ENCODE peak calls at places on chromosomes 16 and 17, in six cellular contexts. One of them, this sample, is unnamed.

GRCh38 chr16:52389045-52389444 is 157.9 kb downstream of the TOX3 start:
- DNase-seq in GM12865: no peak
- DNase-seq in natural killer cell: no peak
- DNase-seq in bronchial epithelial cell: no peak
- DNase-seq in fibroblast of mammary gland: no peak
- DNase-seq in left lung: no peak
- DNase-seq in this sample: no peak

GRCh38 chr17:56395787-56396186 is 197.7 kb upstream of the NOG start:
- DNase-seq in GM12865: no peak
- DNase-seq in natural killer cell: no peak
- DNase-seq in bronchial epithelial cell: no peak
- DNase-seq in fibroblast of mammary gland: peak
- DNase-seq in left lung: no peak
- DNase-seq in this sample: no peak

GRCh38 chr16:13935408-13935807 is 15.5 kb downstream of the ERCC4 start:
- DNase-seq in GM12865: no peak
- DNase-seq in natural killer cell: no peak
- DNase-seq in bronchial epithelial cell: no peak
- DNase-seq in fibroblast of mammary gland: no peak
- DNase-seq in left lung: no peak
- DNase-seq in this sample: no peak

GRCh38 chr17:44916059-44916780 is 920 bp upstream of the GFAP start:
- DNase-seq in GM12865: no peak
- DNase-seq in natural killer cell: no peak
- DNase-seq in bronchial epithelial cell: peak
- DNase-seq in fibroblast of mammary gland: no peak
- DNase-seq in left lung: peak
- DNase-seq in this sample: no peak

GRCh38 chr16:88477631-88478030 is 24.6 kb downstream of the ZFPM1 start:
- DNase-seq in GM12865: no peak
- DNase-seq in natural killer cell: no peak
- DNase-seq in bronchial epithelial cell: no peak
- DNase-seq in fibroblast of mammary gland: no peak
- DNase-seq in left lung: no peak
- DNase-seq in this sample: no peak

GRCh38 chr16:16083421-16084156 is 134.2 kb downstream of the ABCC1 start:
- DNase-seq in GM12865: peak
- DNase-seq in natural killer cell: no peak
- DNase-seq in bronchial epithelial cell: peak
- DNase-seq in fibroblast of mammary gland: peak
- DNase-seq in left lung: no peak
- DNase-seq in this sample: no peak

GRCh38 chr16:57966133-57966805 is 4.7 kb downstream of the CNGB1 start:
- DNase-seq in GM12865: no peak
- DNase-seq in natural killer cell: no peak
- DNase-seq in bronchial epithelial cell: peak
- DNase-seq in fibroblast of mammary gland: peak
- DNase-seq in left lung: no peak
- DNase-seq in this sample: no peak

GRCh38 chr16:57021693-57022092 is 32.3 kb downstream of the NLRC5 start:
- DNase-seq in GM12865: no peak
- DNase-seq in natural killer cell: no peak
- DNase-seq in bronchial epithelial cell: no peak
- DNase-seq in fibroblast of mammary gland: no peak
- DNase-seq in left lung: no peak
- DNase-seq in this sample: no peak

GRCh38 chr17:35001549-35001948 is 21.2 kb downstream of the LIG3 start:
- DNase-seq in GM12865: no peak
- DNase-seq in natural killer cell: no peak
- DNase-seq in bronchial epithelial cell: no peak
- DNase-seq in fibroblast of mammary gland: peak
- DNase-seq in left lung: no peak
- DNase-seq in this sample: no peak

GRCh38 chr16:324451-325334 is 27.8 kb downstream of the AXIN1 start:
- DNase-seq in GM12865: peak
- DNase-seq in natural killer cell: peak
- DNase-seq in bronchial epithelial cell: no peak
- DNase-seq in fibroblast of mammary gland: no peak
- DNase-seq in left lung: no peak
- DNase-seq in this sample: no peak

GRCh38 chr16:85656351-85657266 is 32.1 kb downstream of the GINS2 start:
- DNase-seq in GM12865: no peak
- DNase-seq in natural killer cell: no peak
- DNase-seq in bronchial epithelial cell: no peak
- DNase-seq in fibroblast of mammary gland: no peak
- DNase-seq in left lung: peak
- DNase-seq in this sample: no peak

GRCh38 chr16:4664538-4665418 is 28.6 kb upstream of the NUDT16L1 start:
- DNase-seq in GM12865: peak
- DNase-seq in natural killer cell: peak
- DNase-seq in bronchial epithelial cell: peak
- DNase-seq in fibroblast of mammary gland: peak
- DNase-seq in left lung: no peak
- DNase-seq in this sample: no peak

GRCh38 chr17:42458497-42459255 is at the start of gene ATP6V0A1:
- DNase-seq in GM12865: peak
- DNase-seq in natural killer cell: peak
- DNase-seq in bronchial epithelial cell: peak
- DNase-seq in fibroblast of mammary gland: peak
- DNase-seq in left lung: peak
- DNase-seq in this sample: peak

GRCh38 chr16:27239026-27239425 is 29.5 kb downstream of the NSMCE1 start:
- DNase-seq in GM12865: no peak
- DNase-seq in natural killer cell: no peak
- DNase-seq in bronchial epithelial cell: no peak
- DNase-seq in fibroblast of mammary gland: no peak
- DNase-seq in left lung: no peak
- DNase-seq in this sample: no peak

GRCh38 chr16:54208262-54208661 is 78.3 kb downstream of the IRX3 start:
- DNase-seq in GM12865: no peak
- DNase-seq in natural killer cell: no peak
- DNase-seq in bronchial epithelial cell: no peak
- DNase-seq in fibroblast of mammary gland: peak
- DNase-seq in left lung: no peak
- DNase-seq in this sample: no peak

GRCh38 chr16:15897834-15898254 is 9.4 kb upstream of the CEP20 start:
- DNase-seq in GM12865: peak
- DNase-seq in natural killer cell: no peak
- DNase-seq in bronchial epithelial cell: peak
- DNase-seq in fibroblast of mammary gland: peak
- DNase-seq in left lung: no peak
- DNase-seq in this sample: no peak

GRCh38 chr17:3447625-3448024 is 14.0 kb upstream of the OR1E2 start:
- DNase-seq in GM12865: peak
- DNase-seq in natural killer cell: no peak
- DNase-seq in bronchial epithelial cell: peak
- DNase-seq in fibroblast of mammary gland: peak
- DNase-seq in left lung: no peak
- DNase-seq in this sample: no peak
- TF ChIP-seq CTCF in GM12865: peak
- TF ChIP-seq CTCF in natural killer cell: no peak
- TF ChIP-seq CTCF in bronchial epithelial cell: no peak
- TF ChIP-seq CTCF in fibroblast of mammary gland: no peak
- TF ChIP-seq CTCF in left lung: no peak
- TF ChIP-seq CTCF in this sample: no peak

DNA sequence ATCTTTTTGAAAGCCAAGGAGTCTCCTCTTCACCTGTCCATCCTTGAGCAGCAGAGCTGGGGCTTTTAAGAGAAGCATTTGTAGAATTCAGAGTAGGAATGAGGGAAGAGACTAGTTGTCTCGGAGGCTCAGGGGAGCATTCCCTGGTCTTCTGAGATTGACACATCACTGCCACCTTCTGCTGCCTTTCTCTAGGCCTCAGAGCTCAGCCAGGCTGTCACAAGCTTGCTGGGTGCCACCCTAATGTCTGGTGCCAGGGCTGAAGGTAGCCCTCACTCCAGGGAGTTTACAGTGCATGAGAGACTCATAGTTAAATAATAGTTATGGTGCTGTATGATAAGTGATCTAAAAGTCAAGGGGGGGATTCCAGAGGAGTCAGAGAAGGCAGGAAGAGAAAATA is 39.7 kb downstream of the B9D1 start:
- DNase-seq in GM12865: no peak
- DNase-seq in natural killer cell: no peak
- DNase-seq in bronchial epithelial cell: no peak
- DNase-seq in fibroblast of mammary gland: no peak
- DNase-seq in left lung: no peak
- DNase-seq in this sample: no peak
- TF ChIP-seq CTCF in GM12865: no peak
- TF ChIP-seq CTCF in natural killer cell: no peak
- TF ChIP-seq CTCF in bronchial epithelial cell: no peak
- TF ChIP-seq CTCF in fibroblast of mammary gland: no peak
- TF ChIP-seq CTCF in left lung: no peak
- TF ChIP-seq CTCF in this sample: no peak

DNA sequence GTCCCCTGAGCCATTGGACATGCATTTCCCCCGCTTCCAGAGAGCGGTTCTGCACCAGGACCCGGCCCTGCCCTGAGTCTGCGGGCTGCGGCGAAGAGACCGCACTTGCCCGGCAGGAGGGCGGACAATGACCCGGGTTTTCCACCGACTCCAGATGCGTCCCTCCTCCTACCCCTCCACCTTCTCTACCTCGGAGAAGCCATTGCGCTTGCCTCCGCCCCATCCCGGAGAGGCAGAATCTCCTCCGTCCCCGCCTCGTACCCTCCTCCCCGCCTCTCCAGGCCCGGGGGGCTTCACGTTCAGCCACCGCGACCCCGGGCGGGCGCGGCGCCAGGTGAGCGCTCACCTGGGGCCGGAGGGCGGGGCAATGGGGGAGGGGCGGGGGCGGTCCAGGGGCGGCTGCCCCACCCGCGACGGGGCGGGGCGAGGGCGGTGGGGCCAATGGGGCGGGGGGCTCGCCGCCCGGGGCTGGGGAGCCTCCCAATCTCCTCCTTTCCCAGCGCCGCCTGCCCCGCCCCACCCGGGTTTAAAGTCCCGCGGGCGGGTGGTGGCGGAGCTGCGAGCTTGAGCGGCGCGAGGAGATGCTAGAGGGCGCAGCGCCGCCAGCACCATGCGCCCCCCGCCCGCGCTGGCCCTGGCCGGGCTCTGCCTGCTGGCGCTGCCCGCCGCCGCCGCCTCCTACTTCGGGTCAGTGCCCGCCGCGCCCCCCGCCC is at the start of gene WNT9B:
- DNase-seq in GM12865: no peak
- DNase-seq in natural killer cell: no peak
- DNase-seq in bronchial epithelial cell: no peak
- DNase-seq in fibroblast of mammary gland: no peak
- DNase-seq in left lung: peak
- DNase-seq in this sample: peak
- TF ChIP-seq CTCF in GM12865: no peak
- TF ChIP-seq CTCF in natural killer cell: no peak
- TF ChIP-seq CTCF in bronchial epithelial cell: peak
- TF ChIP-seq CTCF in fibroblast of mammary gland: no peak
- TF ChIP-seq CTCF in left lung: no peak
- TF ChIP-seq CTCF in this sample: no peak

DNA sequence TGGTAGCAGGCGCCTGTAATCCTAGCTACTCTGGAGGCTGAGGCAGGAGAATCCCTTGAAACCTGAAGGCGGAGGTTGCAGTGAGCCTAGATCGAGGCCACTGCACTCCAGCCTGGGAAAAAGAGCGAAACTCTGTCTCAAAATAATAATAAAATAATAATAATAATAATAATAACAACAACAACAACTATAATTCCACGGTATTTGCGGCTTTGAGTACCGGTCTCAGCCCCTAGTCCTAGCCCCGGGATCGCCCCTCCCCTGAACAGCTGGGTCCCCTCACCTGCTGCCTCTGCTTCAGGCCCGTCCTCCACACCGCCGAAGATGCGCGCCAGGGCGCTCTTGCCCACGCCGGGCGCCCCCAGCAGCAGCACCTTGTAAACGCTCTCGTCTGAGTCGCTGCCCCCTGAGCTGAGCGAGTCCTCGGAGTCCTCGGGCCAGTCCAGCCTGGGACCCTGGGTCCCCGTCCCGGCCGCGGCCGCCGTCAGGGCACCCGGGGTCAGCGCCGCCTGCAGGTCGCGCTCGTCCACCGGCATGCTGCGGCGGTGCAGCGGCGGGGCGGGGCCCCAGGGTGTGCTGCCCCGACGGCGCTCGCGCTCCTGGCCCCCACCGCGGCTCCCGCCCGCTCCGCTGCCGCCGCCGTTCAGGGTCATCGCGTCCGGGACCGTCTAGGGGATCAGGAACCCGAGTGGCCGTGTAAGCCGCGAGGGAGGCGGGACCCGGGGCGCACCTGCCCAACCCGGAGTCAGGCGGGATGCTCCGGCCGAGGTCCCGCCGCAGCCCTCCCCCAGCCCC is 611 bp downstream of the RRAD start:
- DNase-seq in GM12865: peak
- DNase-seq in natural killer cell: peak
- DNase-seq in bronchial epithelial cell: no peak
- DNase-seq in fibroblast of mammary gland: no peak
- DNase-seq in left lung: peak
- DNase-seq in this sample: no peak
- TF ChIP-seq CTCF in GM12865: peak
- TF ChIP-seq CTCF in natural killer cell: peak
- TF ChIP-seq CTCF in bronchial epithelial cell: peak
- TF ChIP-seq CTCF in fibroblast of mammary gland: no peak
- TF ChIP-seq CTCF in left lung: peak
- TF ChIP-seq CTCF in this sample: no peak

GRCh38 chr17:67785122-67785477 is 40.2 kb upstream of the BPTF start:
- DNase-seq in GM12865: no peak
- DNase-seq in natural killer cell: no peak
- DNase-seq in bronchial epithelial cell: no peak
- DNase-seq in fibroblast of mammary gland: no peak
- DNase-seq in left lung: no peak
- DNase-seq in this sample: no peak

GRCh38 chr17:67784364-67785121 is 40.8 kb upstream of the BPTF start:
- DNase-seq in GM12865: peak
- DNase-seq in natural killer cell: no peak
- DNase-seq in bronchial epithelial cell: no peak
- DNase-seq in fibroblast of mammary gland: no peak
- DNase-seq in left lung: no peak
- DNase-seq in this sample: no peak

GRCh38 chr17:67779098-67779672 is 46.1 kb upstream of the BPTF start:
- DNase-seq in GM12865: peak
- DNase-seq in natural killer cell: no peak
- DNase-seq in bronchial epithelial cell: peak
- DNase-seq in fibroblast of mammary gland: peak
- DNase-seq in left lung: no peak
- DNase-seq in this sample: no peak
- TF ChIP-seq CTCF in GM12865: peak
- TF ChIP-seq CTCF in natural killer cell: peak
- TF ChIP-seq CTCF in bronchial epithelial cell: peak
- TF ChIP-seq CTCF in fibroblast of mammary gland: peak
- TF ChIP-seq CTCF in left lung: peak
- TF ChIP-seq CTCF in this sample: peak

This sample was measured in mesothelial cell of epicardium.